ENCODE peak calls at places on chromosomes 13 and 19, in five cellular contexts. Y is GM12892; E is activated CD4-positive, alpha-beta T cell treated with anti-CD3 and anti-CD28 coated beads for 36 hours; X is Right ventricle myocardium superior; N is fibroblast of gingiva. S is an unnamed sample.

GRCh38 chr19:12000152-12000981 is 35.1 kb downstream of the ZNF433 start:
- DNase-seq in Y (no peak), X (no peak), E (peak), N (no peak), S (no peak)

GRCh38 chr13:110109910-110110309 is 197.0 kb downstream of the COL4A1 start:
- DNase-seq in N (peak), Y (no peak), X (peak), E (no peak), S (peak)

GRCh38 chr13:95360464-95361097 is 59.3 kb upstream of the ABCC4 start:
- DNase-seq in X (no peak), E (no peak), Y (no peak), N (no peak), S (no peak)

GRCh38 chr13:99417821-99418662 is 83.2 kb upstream of the TM9SF2 start:
- DNase-seq in E (peak), Y (no peak), N (no peak), X (no peak), S (no peak)

GRCh38 chr19:17490411-17490810 is 20.1 kb downstream of the SLC27A1 start:
- DNase-seq in Y (no peak), N (no peak), X (no peak), E (no peak), S (no peak)

GRCh38 chr19:8004723-8005513 is 523 bp downstream of the ELAVL1 start:
- DNase-seq in N (no peak), X (no peak), Y (no peak), E (peak), S (peak)

GRCh38 chr13:98485561-98485960 is 91.3 kb downstream of the STK24 start:
- DNase-seq in Y (no peak), N (no peak), E (no peak), X (no peak), S (no peak)

GRCh38 chr19:5537870-5538269 is 29.9 kb downstream of the TINCR start:
- DNase-seq in N (no peak), X (peak), E (no peak), Y (no peak), S (no peak)

GRCh38 chr13:83057119-83057518 is 825.2 kb downstream of the SLITRK1 start:
- DNase-seq in E (no peak), N (no peak), Y (no peak), X (no peak), S (no peak)

GRCh38 chr13:94079876-94080275 is 399.6 kb downstream of the DCT start:
- DNase-seq in X (no peak), N (peak), E (no peak), Y (no peak), S (peak)

GRCh38 chr13:40470665-40471064 is 195.8 kb downstream of the FOXO1 start:
- DNase-seq in X (no peak), N (no peak), E (no peak), Y (no peak), S (no peak)

GRCh38 chr13:31227063-31227462 is 27.3 kb downstream of the B3GLCT start:
- DNase-seq in N (no peak), Y (no peak), X (no peak), E (no peak), S (no peak)

GRCh38 chr13:58476176-58476575 is 844.6 kb downstream of the PCDH17 start:
- DNase-seq in E (no peak), X (no peak), Y (no peak), N (no peak), S (no peak)

GRCh38 chr13:79365981-79366380 is 40.1 kb downstream of the RBM26 start:
- DNase-seq in N (no peak), Y (no peak), X (no peak), E (no peak), S (no peak)

GRCh38 chr13:20190481-20191310 is 2.0 kb downstream of the GJB2 start:
- DNase-seq in N (no peak), Y (no peak), X (no peak), E (no peak), S (peak)

GRCh38 chr19:2129022-2129421 is 22.3 kb downstream of the AP3D1 start:
- DNase-seq in X (no peak), Y (no peak), N (no peak), E (no peak), S (no peak)

GRCh38 chr13:61880576-61881283 is 465.1 kb upstream of the PCDH20 start:
- DNase-seq in Y (no peak), E (peak), X (no peak), N (no peak), S (no peak)

GRCh38 chr13:25046985-25047660 is 48.8 kb upstream of the PABPC3 start:
- DNase-seq in X (no peak), N (no peak), E (no peak), Y (no peak), S (peak)

GRCh38 chr19:18109731-18110671 is 12.4 kb downstream of the MAST3 start:
- DNase-seq in Y (peak), X (peak), E (peak), N (no peak), S (no peak)

GRCh38 chr13:33363328-33363727 is 77.8 kb upstream of the STARD13 start:
- DNase-seq in Y (no peak), X (peak), N (no peak), E (no peak), S (no peak)

GRCh38 chr13:112885782-112886268 is 83.2 kb upstream of the MCF2L start:
- DNase-seq in E (no peak), X (peak), N (peak), Y (no peak), S (peak)

GRCh38 chr13:36275190-36276002 is 22.2 kb downstream of the CCDC169 start:
- DNase-seq in E (peak), N (peak), X (no peak), Y (no peak), S (peak)

GRCh38 chr13:98216135-98216565 is 39.1 kb upstream of the RNF113B start:
- DNase-seq in Y (no peak), E (no peak), X (peak), N (no peak), S (peak)

GRCh38 chr13:40664100-40665060 is 2.1 kb downstream of the FOXO1 start:
- DNase-seq in N (peak), E (peak), X (peak), Y (peak), S (peak)

GRCh38 chr13:97298816-97299215 is 76.7 kb downstream of the MBNL2 start:
- DNase-seq in X (no peak), N (no peak), E (no peak), Y (no peak), S (peak)